ENCODE peak calls at places on chromosomes 5 and 9, in six cellular contexts. One of them, this sample, is unnamed.

GRCh38 chr9:132409828-132410528 is at the start of gene CFAP77:
- DNase-seq in lung: no peak
- DNase-seq in A673: peak; percentile 71
- DNase-seq in cardiac muscle cell: peak; percentile 70
- DNase-seq in heart left ventricle: peak; percentile 27
- DNase-seq in tibial artery: no peak
- DNase-seq in this sample: peak; percentile 25

GRCh38 chr5:926416-927171 is 33.9 kb downstream of the TRIP13 start:
- DNase-seq in lung: no peak
- DNase-seq in A673: peak; percentile 64
- DNase-seq in cardiac muscle cell: peak; percentile 63
- DNase-seq in heart left ventricle: no peak
- DNase-seq in tibial artery: no peak
- DNase-seq in this sample: peak; percentile 30

GRCh38 chr9:88578486-88579362 is 43.7 kb downstream of the NXNL2 start:
- DNase-seq in lung: peak; percentile 88
- DNase-seq in A673: peak; percentile 76
- DNase-seq in cardiac muscle cell: peak; percentile 85
- DNase-seq in heart left ventricle: peak; percentile 75
- DNase-seq in tibial artery: peak; percentile 89
- DNase-seq in this sample: peak; percentile 84

GRCh38 chr5:80159133-80159815 is 96.6 kb downstream of the SERINC5 start:
- DNase-seq in lung: no peak
- DNase-seq in A673: no peak
- DNase-seq in cardiac muscle cell: no peak
- DNase-seq in heart left ventricle: no peak
- DNase-seq in tibial artery: no peak
- DNase-seq in this sample: no peak

GRCh38 chr5:169443249-169443784 is 140.3 kb upstream of the SPDL1 start:
- DNase-seq in lung: no peak
- DNase-seq in A673: no peak
- DNase-seq in cardiac muscle cell: no peak
- DNase-seq in heart left ventricle: no peak
- DNase-seq in tibial artery: no peak
- DNase-seq in this sample: no peak

GRCh38 chr9:106179181-106179580 is 484.8 kb downstream of the TMEM38B start:
- DNase-seq in lung: no peak
- DNase-seq in A673: no peak
- DNase-seq in cardiac muscle cell: no peak
- DNase-seq in heart left ventricle: no peak
- DNase-seq in tibial artery: no peak
- DNase-seq in this sample: no peak

GRCh38 chr5:179783128-179783527 is 10.7 kb upstream of the LTC4S start:
- DNase-seq in lung: no peak
- DNase-seq in A673: no peak
- DNase-seq in cardiac muscle cell: no peak
- DNase-seq in heart left ventricle: no peak
- DNase-seq in tibial artery: no peak
- DNase-seq in this sample: no peak

GRCh38 chr5:160152901-160153300 is 33.7 kb upstream of the PWWP2A start:
- DNase-seq in lung: no peak
- DNase-seq in A673: no peak
- DNase-seq in cardiac muscle cell: no peak
- DNase-seq in heart left ventricle: no peak
- DNase-seq in tibial artery: no peak
- DNase-seq in this sample: no peak

GRCh38 chr5:147576646-147577535 is 67.0 kb upstream of the DPYSL3 start:
- DNase-seq in lung: peak; percentile 57
- DNase-seq in A673: peak; percentile 58
- DNase-seq in cardiac muscle cell: peak; percentile 52
- DNase-seq in heart left ventricle: peak; percentile 38
- DNase-seq in tibial artery: peak; percentile 75
- DNase-seq in this sample: peak; percentile 56

GRCh38 chr5:172494630-172495505 is 40.5 kb upstream of the SH3PXD2B start:
- DNase-seq in lung: no peak
- DNase-seq in A673: no peak
- DNase-seq in cardiac muscle cell: no peak
- DNase-seq in heart left ventricle: peak; percentile 11
- DNase-seq in tibial artery: peak; percentile 48
- DNase-seq in this sample: no peak

GRCh38 chr5:154190652-154191304 is at the start of gene GALNT10:
- DNase-seq in lung: peak; percentile 55
- DNase-seq in A673: peak; percentile 68
- DNase-seq in cardiac muscle cell: peak; percentile 84
- DNase-seq in heart left ventricle: peak; percentile 79
- DNase-seq in tibial artery: peak; percentile 75
- DNase-seq in this sample: peak; percentile 55

DNA sequence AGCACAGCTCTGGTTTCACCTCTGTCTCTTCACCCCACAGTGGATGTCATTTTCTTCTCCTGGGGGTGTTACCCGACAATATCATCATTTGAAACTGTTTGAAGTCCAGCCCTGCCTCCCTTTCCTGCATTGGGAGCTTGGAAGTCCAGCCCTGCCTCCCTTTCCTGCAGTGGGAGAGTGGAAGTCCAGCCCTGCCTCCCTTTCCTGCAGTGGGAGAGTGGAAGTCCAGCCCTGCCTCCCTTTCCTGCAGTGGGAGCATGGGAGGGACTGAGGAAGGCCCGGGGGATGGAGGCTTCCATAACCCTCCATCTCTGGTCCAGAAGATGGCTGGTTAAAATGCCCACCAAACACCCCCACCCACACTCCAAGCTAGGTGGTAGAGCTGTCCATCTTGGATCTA is 59.8 kb downstream of the SYK start:
- DNase-seq in lung: peak; percentile 17
- DNase-seq in A673: no peak
- DNase-seq in cardiac muscle cell: no peak
- DNase-seq in heart left ventricle: no peak
- DNase-seq in tibial artery: no peak
- DNase-seq in this sample: no peak
- H3K36me3 ChIP-seq in lung: peaks cover 10% of the 10 kb centered on the region
- H3K36me3 ChIP-seq in A673: no peaks in the 10 kb centered on the region
- H3K36me3 ChIP-seq in cardiac muscle cell: no peaks in the 10 kb centered on the region
- H3K36me3 ChIP-seq in heart left ventricle: peaks cover 39% of the 10 kb centered on the region
- H3K36me3 ChIP-seq in tibial artery: no peaks in the 10 kb centered on the region
- H3K36me3 ChIP-seq in this sample: peaks cover 67% of the 10 kb centered on the region

GRCh38 chr5:75089662-75090061 is 37.3 kb upstream of the GCNT4 start:
- DNase-seq in lung: no peak
- DNase-seq in A673: no peak
- DNase-seq in cardiac muscle cell: no peak
- DNase-seq in heart left ventricle: no peak
- DNase-seq in tibial artery: no peak
- DNase-seq in this sample: no peak

GRCh38 chr5:75089137-75089536 is 36.8 kb upstream of the GCNT4 start:
- DNase-seq in lung: no peak
- DNase-seq in A673: no peak
- DNase-seq in cardiac muscle cell: no peak
- DNase-seq in heart left ventricle: no peak
- DNase-seq in tibial artery: no peak
- DNase-seq in this sample: no peak

DNA sequence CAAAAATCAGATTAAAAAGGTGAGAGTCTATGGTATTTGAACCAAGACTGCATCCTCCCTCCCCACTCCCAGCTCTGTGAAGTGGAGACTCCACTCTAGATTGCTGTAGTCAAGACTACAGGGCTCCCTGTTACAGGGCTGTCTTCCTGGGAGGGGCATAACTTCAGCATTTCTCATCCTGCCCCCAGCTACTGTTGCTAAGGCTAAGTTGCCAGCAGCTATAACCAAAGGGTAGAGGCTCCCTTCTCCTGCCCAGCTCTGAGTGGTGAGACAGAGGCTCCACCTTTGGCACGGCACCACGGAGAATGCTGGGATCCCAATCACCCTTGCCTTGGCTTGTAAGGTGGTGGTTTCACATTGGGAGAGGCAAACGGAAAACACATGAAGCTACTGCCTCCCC is 39.2 kb upstream of the GCNT4 start:
- DNase-seq in lung: no peak
- DNase-seq in A673: no peak
- DNase-seq in cardiac muscle cell: no peak
- DNase-seq in heart left ventricle: no peak
- DNase-seq in tibial artery: no peak
- DNase-seq in this sample: no peak
- H3K4me3 ChIP-seq in lung: no peak overlapping the region
- H3K4me3 ChIP-seq in A673: no peak overlapping the region
- H3K4me3 ChIP-seq in cardiac muscle cell: no peak overlapping the region
- H3K4me3 ChIP-seq in heart left ventricle: no peak overlapping the region
- H3K4me3 ChIP-seq in tibial artery: no peak overlapping the region
- H3K4me3 ChIP-seq in this sample: no peak overlapping the region

GRCh38 chr5:32942225-32942989 is 231.3 kb downstream of the NPR3 start:
- DNase-seq in lung: no peak
- DNase-seq in A673: peak; percentile 40
- DNase-seq in cardiac muscle cell: peak; percentile 57
- DNase-seq in heart left ventricle: no peak
- DNase-seq in tibial artery: no peak
- DNase-seq in this sample: no peak
- TF ChIP-seq CTCF in lung: no peak
- TF ChIP-seq CTCF in A673: peak; percentile 45
- TF ChIP-seq CTCF in cardiac muscle cell: peak; percentile 31
- TF ChIP-seq CTCF in heart left ventricle: no peak
- TF ChIP-seq CTCF in tibial artery: no peak
- TF ChIP-seq CTCF in this sample: no peak

DNA sequence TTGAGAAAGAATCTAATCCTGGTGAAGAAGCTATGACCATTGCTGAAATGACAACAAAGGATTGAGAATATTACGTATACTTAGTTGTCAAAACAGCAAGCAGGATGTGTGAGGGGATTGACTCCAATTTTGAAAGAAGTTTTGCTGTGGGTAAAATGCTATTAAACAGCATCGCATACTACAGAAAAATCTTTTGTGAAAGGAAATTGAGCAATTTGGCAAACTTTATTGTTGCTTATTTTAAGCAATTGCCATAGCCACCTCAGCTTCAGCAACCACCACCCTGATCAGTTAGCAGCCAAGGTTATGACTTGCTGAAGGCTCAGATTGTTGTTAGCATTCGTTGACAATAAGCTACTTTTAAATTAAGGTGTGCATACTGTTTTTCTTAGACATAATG is 22.5 kb upstream of the ARL14EPL start:
- DNase-seq in lung: no peak
- DNase-seq in A673: no peak
- DNase-seq in cardiac muscle cell: no peak
- DNase-seq in heart left ventricle: no peak
- DNase-seq in tibial artery: no peak
- DNase-seq in this sample: no peak
- H3K36me3 ChIP-seq in lung: no peaks in the 10 kb centered on the region
- H3K36me3 ChIP-seq in A673: no peaks in the 10 kb centered on the region
- H3K36me3 ChIP-seq in cardiac muscle cell: no peaks in the 10 kb centered on the region
- H3K36me3 ChIP-seq in heart left ventricle: no peaks in the 10 kb centered on the region
- H3K36me3 ChIP-seq in tibial artery: no peaks in the 10 kb centered on the region
- H3K36me3 ChIP-seq in this sample: no peaks in the 10 kb centered on the region

GRCh38 chr5:141872496-141873356 is 5.5 kb downstream of the PCDH1 start:
- DNase-seq in lung: no peak
- DNase-seq in A673: no peak
- DNase-seq in cardiac muscle cell: no peak
- DNase-seq in heart left ventricle: no peak
- DNase-seq in tibial artery: peak; percentile 28
- DNase-seq in this sample: no peak
- H3K4me3 ChIP-seq in lung: no peak overlapping the region
- H3K4me3 ChIP-seq in A673: no peak overlapping the region
- H3K4me3 ChIP-seq in cardiac muscle cell: no peak overlapping the region
- H3K4me3 ChIP-seq in heart left ventricle: no peak overlapping the region
- H3K4me3 ChIP-seq in tibial artery: no peak overlapping the region
- H3K4me3 ChIP-seq in this sample: no peak overlapping the region

DNA sequence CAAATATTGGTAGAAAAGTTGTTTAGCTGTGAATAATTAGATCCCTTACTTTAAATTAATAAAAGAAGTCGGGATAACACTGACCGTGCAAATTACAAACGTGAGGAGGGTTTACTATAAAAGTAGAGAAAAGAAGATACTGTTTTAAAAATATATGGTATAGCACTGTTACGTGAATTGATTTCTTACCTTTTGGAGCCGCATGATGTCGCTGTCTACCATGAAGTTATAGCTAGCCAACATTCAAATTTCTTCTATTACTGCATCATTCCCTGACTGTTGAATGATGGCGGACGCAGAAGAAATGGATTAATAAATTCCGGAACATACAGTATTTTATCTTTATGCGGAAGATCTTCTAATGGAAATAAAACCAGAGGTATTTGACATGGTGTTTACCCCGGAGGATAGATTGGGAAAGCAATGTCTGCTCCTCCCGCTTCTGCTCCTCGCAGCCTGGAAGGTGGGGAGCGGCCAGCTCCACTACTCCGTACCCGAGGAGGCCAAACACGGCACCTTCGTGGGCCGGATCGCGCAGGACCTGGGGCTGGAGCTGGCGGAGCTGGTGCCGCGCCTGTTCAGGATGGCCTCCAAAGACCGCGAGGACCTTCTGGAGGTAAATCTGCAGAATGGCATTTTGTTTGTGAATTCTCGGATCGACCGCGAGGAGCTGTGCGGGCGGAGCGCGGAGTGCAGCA is at the start of gene PCDHA6:
- DNase-seq in lung: no peak
- DNase-seq in A673: peak; percentile 70
- DNase-seq in cardiac muscle cell: peak; percentile 47
- DNase-seq in heart left ventricle: no peak
- DNase-seq in tibial artery: no peak
- DNase-seq in this sample: no peak
- TF ChIP-seq CTCF in lung: no peak
- TF ChIP-seq CTCF in A673: peak; percentile 70
- TF ChIP-seq CTCF in cardiac muscle cell: no peak
- TF ChIP-seq CTCF in heart left ventricle: no peak
- TF ChIP-seq CTCF in tibial artery: no peak
- TF ChIP-seq CTCF in this sample: no peak